ENCODE peak calls at places on chromosomes 6 and 20, in six cellular contexts. One of them, this sample, is unnamed.

GRCh38 chr6:97437087-97437486 is 154.1 kb upstream of the MMS22L start:
- DNase-seq in testis: no peak
- DNase-seq in A549: peak
- DNase-seq in kidney epithelial cell: no peak
- DNase-seq in A673: peak
- DNase-seq in CD4-positive, alpha-beta memory T cell: no peak
- DNase-seq in this sample: no peak

GRCh38 chr6:66210964-66211363 is 503.9 kb upstream of the EYS start:
- DNase-seq in CD4-positive, alpha-beta memory T cell: no peak
- DNase-seq in kidney epithelial cell: no peak
- DNase-seq in A673: no peak
- DNase-seq in A549: no peak
- DNase-seq in testis: no peak
- DNase-seq in this sample: no peak

GRCh38 chr6:130671119-130672104 is 155.8 kb upstream of the SMLR1 start:
- DNase-seq in kidney epithelial cell: no peak
- DNase-seq in A673: no peak
- DNase-seq in CD4-positive, alpha-beta memory T cell: no peak
- DNase-seq in testis: peak
- DNase-seq in A549: no peak
- DNase-seq in this sample: no peak

GRCh38 chr20:59042151-59042795 is at the start of gene PRELID3B:
- DNase-seq in CD4-positive, alpha-beta memory T cell: no peak
- DNase-seq in A549: peak
- DNase-seq in kidney epithelial cell: no peak
- DNase-seq in A673: peak
- DNase-seq in testis: peak
- DNase-seq in this sample: no peak

GRCh38 chr6:167974644-167975344 is 22.7 kb upstream of the KIF25 start:
- DNase-seq in A673: no peak
- DNase-seq in testis: no peak
- DNase-seq in A549: no peak
- DNase-seq in kidney epithelial cell: no peak
- DNase-seq in CD4-positive, alpha-beta memory T cell: no peak
- DNase-seq in this sample: no peak

GRCh38 chr6:111711989-111712388 is 106.3 kb upstream of the TRAF3IP2 start:
- DNase-seq in A673: no peak
- DNase-seq in A549: no peak
- DNase-seq in CD4-positive, alpha-beta memory T cell: no peak
- DNase-seq in kidney epithelial cell: no peak
- DNase-seq in testis: no peak
- DNase-seq in this sample: peak

GRCh38 chr20:31906001-31906400 is 35.6 kb downstream of the TTLL9 start:
- DNase-seq in A673: no peak
- DNase-seq in A549: no peak
- DNase-seq in testis: no peak
- DNase-seq in kidney epithelial cell: no peak
- DNase-seq in CD4-positive, alpha-beta memory T cell: no peak
- DNase-seq in this sample: no peak

GRCh38 chr6:36631326-36632046 is 37.3 kb downstream of the SRSF3 start:
- DNase-seq in CD4-positive, alpha-beta memory T cell: no peak
- DNase-seq in A673: no peak
- DNase-seq in A549: no peak
- DNase-seq in kidney epithelial cell: no peak
- DNase-seq in testis: no peak
- DNase-seq in this sample: no peak

GRCh38 chr6:147205690-147206600 is 1.7 kb downstream of the STXBP5 start:
- DNase-seq in testis: no peak
- DNase-seq in A549: peak
- DNase-seq in kidney epithelial cell: no peak
- DNase-seq in CD4-positive, alpha-beta memory T cell: no peak
- DNase-seq in A673: no peak
- DNase-seq in this sample: peak

DNA sequence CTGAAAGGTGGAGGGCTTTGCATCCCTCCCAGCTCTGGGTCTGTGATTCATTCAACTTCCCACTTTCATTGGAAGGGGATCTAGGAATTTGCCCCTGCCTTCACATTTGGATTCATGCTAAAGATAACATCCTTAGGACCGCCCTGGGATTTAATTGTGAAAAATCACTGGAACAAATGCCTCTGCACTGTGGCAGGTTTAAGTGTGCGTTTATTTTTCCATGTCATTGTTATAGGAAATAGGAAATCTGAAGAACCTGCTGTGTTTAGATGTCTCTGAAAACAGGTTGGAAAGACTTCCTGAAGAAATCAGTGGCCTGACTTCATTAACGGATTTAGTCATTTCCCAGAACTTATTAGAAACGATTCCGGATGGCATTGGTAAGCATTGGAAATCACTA is 104.7 kb downstream of the LRRC1 start:
- DNase-seq in CD4-positive, alpha-beta memory T cell: no peak
- DNase-seq in testis: no peak
- DNase-seq in A673: no peak
- DNase-seq in kidney epithelial cell: no peak
- DNase-seq in A549: no peak
- DNase-seq in this sample: no peak
- H3K4me3 ChIP-seq in CD4-positive, alpha-beta memory T cell: no peak
- H3K4me3 ChIP-seq in testis: no peak
- H3K4me3 ChIP-seq in A673: no peak
- H3K4me3 ChIP-seq in kidney epithelial cell: no peak
- H3K4me3 ChIP-seq in A549: no peak
- H3K4me3 ChIP-seq in this sample: no peak

DNA sequence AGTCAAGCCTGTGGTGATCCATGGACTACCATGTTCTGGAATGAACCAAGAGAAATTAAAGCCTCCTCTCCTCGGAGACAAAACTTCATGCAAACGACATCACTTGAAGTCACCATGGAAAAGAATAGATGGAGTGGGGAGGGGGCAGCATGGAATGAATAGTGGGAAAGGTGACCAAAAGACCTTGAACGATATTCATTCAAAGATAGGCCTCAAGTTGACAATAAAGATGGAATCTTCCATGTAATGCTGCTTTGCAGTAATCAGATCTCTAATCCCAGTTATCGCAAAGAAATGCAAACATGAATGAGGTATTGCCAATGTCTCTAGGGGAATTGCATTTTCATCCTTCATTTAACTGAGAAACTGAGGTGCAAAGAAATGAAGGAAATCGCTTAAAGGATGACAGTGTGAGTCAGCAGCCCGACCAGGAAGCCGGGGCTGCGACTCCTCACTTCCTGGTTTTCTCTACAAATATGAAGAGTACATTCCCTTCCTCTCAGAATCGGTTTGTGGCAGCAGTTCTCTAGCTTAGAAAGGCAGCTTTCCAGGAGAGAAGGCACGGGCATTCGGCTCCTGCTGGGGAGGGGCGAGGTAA is 65.6 kb upstream of the RREB1 start:
- DNase-seq in A673: no peak
- DNase-seq in testis: peak
- DNase-seq in kidney epithelial cell: no peak
- DNase-seq in A549: no peak
- DNase-seq in CD4-positive, alpha-beta memory T cell: no peak
- DNase-seq in this sample: no peak
- H3K4me3 ChIP-seq in A673: no peak
- H3K4me3 ChIP-seq in testis: no peak
- H3K4me3 ChIP-seq in kidney epithelial cell: no peak
- H3K4me3 ChIP-seq in A549: no peak
- H3K4me3 ChIP-seq in CD4-positive, alpha-beta memory T cell: no peak
- H3K4me3 ChIP-seq in this sample: no peak

GRCh38 chr20:18003897-18004296 is 35.1 kb downstream of the MGME1 start:
- DNase-seq in testis: no peak
- DNase-seq in A673: no peak
- DNase-seq in kidney epithelial cell: no peak
- DNase-seq in A549: no peak
- DNase-seq in CD4-positive, alpha-beta memory T cell: no peak
- DNase-seq in this sample: no peak
- H3K4me3 ChIP-seq in testis: no peak
- H3K4me3 ChIP-seq in A673: no peak
- H3K4me3 ChIP-seq in kidney epithelial cell: no peak
- H3K4me3 ChIP-seq in A549: no peak
- H3K4me3 ChIP-seq in CD4-positive, alpha-beta memory T cell: no peak
- H3K4me3 ChIP-seq in this sample: no peak

GRCh38 chr20:11890331-11891080 is 27.2 kb upstream of the BTBD3 start:
- DNase-seq in kidney epithelial cell: peak
- DNase-seq in A549: peak
- DNase-seq in CD4-positive, alpha-beta memory T cell: peak
- DNase-seq in A673: peak
- DNase-seq in testis: peak
- DNase-seq in this sample: peak
- H3K4me3 ChIP-seq in kidney epithelial cell: peak
- H3K4me3 ChIP-seq in A549: peak
- H3K4me3 ChIP-seq in CD4-positive, alpha-beta memory T cell: no peak
- H3K4me3 ChIP-seq in A673: peak
- H3K4me3 ChIP-seq in testis: peak
- H3K4me3 ChIP-seq in this sample: peak

GRCh38 chr20:62622877-62623487 is 19.3 kb upstream of the SLCO4A1 start:
- DNase-seq in A549: no peak
- DNase-seq in kidney epithelial cell: no peak
- DNase-seq in testis: no peak
- DNase-seq in A673: no peak
- DNase-seq in CD4-positive, alpha-beta memory T cell: no peak
- DNase-seq in this sample: no peak

GRCh38 chr20:62623488-62624324 is 18.6 kb upstream of the SLCO4A1 start:
- DNase-seq in A673: peak
- DNase-seq in CD4-positive, alpha-beta memory T cell: peak
- DNase-seq in testis: peak
- DNase-seq in kidney epithelial cell: peak
- DNase-seq in A549: peak
- DNase-seq in this sample: peak

GRCh38 chr20:62622178-62622876 is 20.0 kb upstream of the SLCO4A1 start:
- DNase-seq in A673: no peak
- DNase-seq in A549: no peak
- DNase-seq in CD4-positive, alpha-beta memory T cell: no peak
- DNase-seq in testis: no peak
- DNase-seq in kidney epithelial cell: no peak
- DNase-seq in this sample: no peak

GRCh38 chr20:62620624-62621023 is 21.7 kb upstream of the SLCO4A1 start:
- DNase-seq in A549: no peak
- DNase-seq in kidney epithelial cell: no peak
- DNase-seq in A673: no peak
- DNase-seq in testis: no peak
- DNase-seq in CD4-positive, alpha-beta memory T cell: no peak
- DNase-seq in this sample: no peak

DNA sequence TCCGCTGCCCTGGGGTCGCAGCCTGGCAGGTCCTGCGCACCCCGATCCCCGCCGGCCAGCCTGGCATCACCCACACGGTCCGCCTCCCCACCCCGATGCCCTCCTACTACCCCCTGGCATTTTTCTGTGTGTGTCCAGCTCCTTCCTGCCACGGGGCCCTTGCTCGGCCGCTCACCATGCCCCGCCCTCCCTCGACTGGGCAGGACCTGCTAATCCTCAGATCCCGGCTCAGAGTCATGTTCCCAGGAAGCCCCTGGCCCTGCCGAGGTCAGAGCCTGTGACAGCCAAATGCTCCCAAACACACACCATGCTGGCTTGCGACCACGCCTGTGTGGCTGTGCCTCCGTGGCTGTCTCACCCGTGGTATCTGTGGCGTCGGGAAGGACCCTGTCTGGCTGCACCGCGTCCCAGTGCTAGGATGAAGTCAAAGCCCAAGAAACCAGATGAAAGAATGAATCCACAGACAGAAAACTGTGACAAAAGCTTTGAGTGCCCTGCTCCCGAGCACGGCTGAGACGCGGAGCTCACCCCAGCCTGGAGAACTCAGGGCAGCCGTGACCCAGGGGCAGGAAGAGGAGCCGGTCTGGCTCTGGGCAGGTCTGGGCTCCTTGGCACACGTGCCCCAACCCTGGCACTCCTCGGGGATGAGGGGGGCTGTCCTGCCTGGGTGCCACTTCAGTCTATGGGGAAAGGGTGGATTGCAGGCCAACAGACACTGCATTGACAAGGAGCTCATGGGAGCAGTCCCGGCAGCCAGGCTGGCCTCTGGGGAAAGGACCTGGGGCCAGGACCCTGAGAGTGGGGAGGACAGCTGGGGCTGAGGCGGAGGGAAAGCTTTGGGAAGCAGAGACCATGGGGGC is 20.8 kb upstream of the SLCO4A1 start:
- DNase-seq in testis: no peak
- DNase-seq in CD4-positive, alpha-beta memory T cell: no peak
- DNase-seq in A549: no peak
- DNase-seq in A673: no peak
- DNase-seq in kidney epithelial cell: no peak
- DNase-seq in this sample: no peak
- H3K4me3 ChIP-seq in testis: no peak
- H3K4me3 ChIP-seq in CD4-positive, alpha-beta memory T cell: no peak
- H3K4me3 ChIP-seq in A549: no peak
- H3K4me3 ChIP-seq in A673: no peak
- H3K4me3 ChIP-seq in kidney epithelial cell: no peak
- H3K4me3 ChIP-seq in this sample: no peak

GRCh38 chr6:158660331-158660730 is 10.5 kb downstream of the SYTL3 start:
- DNase-seq in kidney epithelial cell: no peak
- DNase-seq in testis: no peak
- DNase-seq in A549: peak
- DNase-seq in A673: no peak
- DNase-seq in CD4-positive, alpha-beta memory T cell: peak
- DNase-seq in this sample: no peak

GRCh38 chr6:158663465-158664167 is 13.8 kb downstream of the SYTL3 start:
- DNase-seq in CD4-positive, alpha-beta memory T cell: no peak
- DNase-seq in A549: no peak
- DNase-seq in A673: no peak
- DNase-seq in testis: no peak
- DNase-seq in kidney epithelial cell: no peak
- DNase-seq in this sample: no peak

GRCh38 chr6:158665332-158665731 is 15.5 kb downstream of the SYTL3 start:
- DNase-seq in A549: no peak
- DNase-seq in CD4-positive, alpha-beta memory T cell: no peak
- DNase-seq in testis: no peak
- DNase-seq in kidney epithelial cell: no peak
- DNase-seq in A673: no peak
- DNase-seq in this sample: no peak

GRCh38 chr6:158661156-158661555 is 11.3 kb downstream of the SYTL3 start:
- DNase-seq in CD4-positive, alpha-beta memory T cell: no peak
- DNase-seq in A673: no peak
- DNase-seq in kidney epithelial cell: no peak
- DNase-seq in testis: no peak
- DNase-seq in A549: no peak
- DNase-seq in this sample: no peak

GRCh38 chr6:158662607-158663464 is 13.0 kb downstream of the SYTL3 start:
- DNase-seq in CD4-positive, alpha-beta memory T cell: no peak
- DNase-seq in A673: no peak
- DNase-seq in testis: no peak
- DNase-seq in kidney epithelial cell: no peak
- DNase-seq in A549: no peak
- DNase-seq in this sample: no peak
- H3K4me3 ChIP-seq in CD4-positive, alpha-beta memory T cell: no peak
- H3K4me3 ChIP-seq in A673: no peak
- H3K4me3 ChIP-seq in testis: no peak
- H3K4me3 ChIP-seq in kidney epithelial cell: no peak
- H3K4me3 ChIP-seq in A549: no peak
- H3K4me3 ChIP-seq in this sample: no peak

GRCh38 chr6:31658158-31658688 is 2.4 kb downstream of the C6orf47 start:
- DNase-seq in kidney epithelial cell: no peak
- DNase-seq in testis: no peak
- DNase-seq in A673: no peak
- DNase-seq in CD4-positive, alpha-beta memory T cell: no peak
- DNase-seq in A549: no peak
- DNase-seq in this sample: no peak
- H3K4me3 ChIP-seq in kidney epithelial cell: no peak
- H3K4me3 ChIP-seq in testis: no peak
- H3K4me3 ChIP-seq in A673: peak
- H3K4me3 ChIP-seq in CD4-positive, alpha-beta memory T cell: no peak
- H3K4me3 ChIP-seq in A549: no peak
- H3K4me3 ChIP-seq in this sample: no peak